ENCODE peak calls at places on chromosomes 2 and 18, in nine cellular contexts. L is glomerular endothelial cell, T is MV-4-11, I is HuH-7.5, P is WTC11, H is NCI-H2107, Q is NCI-H1105 treated with DMSO at 0.1 percent for 48 hours, O is NCI-H524, B is RWPE1. J is an unnamed sample.

GRCh38 chr18:12304351-12305210 is 3.5 kb upstream of the TUBB6 start:
- DNase-seq in L (no peak), I (no peak), B (peak), O (no peak), Q (peak), T (no peak), H (peak), P (no peak), J (no peak)

GRCh38 chr2:152406836-152407161 is 71.8 kb downstream of the FMNL2 start:
- DNase-seq in Q (no peak), P (no peak), L (no peak), I (no peak), H (no peak), B (no peak), O (no peak), T (no peak), J (no peak)

GRCh38 chr2:219595250-219595649 is 2.4 kb upstream of the STK11IP start:
- DNase-seq in B (no peak), T (peak), Q (no peak), H (no peak), L (no peak), I (no peak), P (no peak), O (no peak), J (no peak)

GRCh38 chr2:105497094-105497493 is 98.2 kb upstream of the FHL2 start:
- DNase-seq in I (no peak), T (no peak), H (no peak), Q (no peak), L (no peak), B (no peak), O (no peak), P (no peak), J (no peak)

GRCh38 chr18:34357944-34358580 is 133.3 kb upstream of the NOL4 start:
- DNase-seq in Q (no peak), T (no peak), O (no peak), I (no peak), B (no peak), L (no peak), H (no peak), P (no peak), J (no peak)

GRCh38 chr2:134173338-134174016 is 80.4 kb upstream of the MGAT5 start:
- DNase-seq in P (no peak), H (peak), I (no peak), Q (peak), O (peak), B (peak), L (no peak), T (no peak), J (no peak)

GRCh38 chr2:121284424-121285076 is 452 bp downstream of the TFCP2L1 start:
- DNase-seq in T (no peak), Q (peak), P (peak), B (no peak), L (no peak), O (peak), H (no peak), I (no peak), J (no peak)

GRCh38 chr2:150485114-150485870 is 2.2 kb downstream of the RND3 start:
- DNase-seq in Q (peak), I (peak), H (peak), P (peak), B (peak), T (no peak), L (no peak), O (peak), J (no peak)

GRCh38 chr2:24421668-24422067 is 61.3 kb upstream of the ITSN2 start:
- DNase-seq in Q (peak), I (peak), H (no peak), P (peak), O (peak), L (peak), T (peak), B (peak), J (peak)

GRCh38 chr2:150214626-150215025 is 272.8 kb downstream of the RND3 start:
- DNase-seq in B (no peak), P (no peak), Q (no peak), L (no peak), I (no peak), T (no peak), H (no peak), O (no peak), J (no peak)

GRCh38 chr2:25286025-25286400 is 55.7 kb downstream of the DNMT3A start:
- DNase-seq in O (no peak), P (no peak), L (no peak), B (no peak), I (no peak), T (peak), H (no peak), Q (no peak), J (peak)

GRCh38 chr2:198219292-198219691 is 414.9 kb downstream of the PLCL1 start:
- DNase-seq in P (no peak), L (no peak), T (no peak), Q (no peak), H (no peak), O (no peak), B (no peak), I (no peak), J (no peak)

GRCh38 chr2:237020086-237020485 is 65.6 kb upstream of the COPS8 start:
- DNase-seq in H (no peak), Q (no peak), P (no peak), I (no peak), T (no peak), L (no peak), O (no peak), B (no peak), J (no peak)

GRCh38 chr2:43055985-43056384 is 170.4 kb downstream of the ZFP36L2 start:
- DNase-seq in O (no peak), P (no peak), H (no peak), T (no peak), I (no peak), B (no peak), Q (no peak), L (no peak), J (no peak)

GRCh38 chr2:68365087-68365486 is at the start of gene PLEK:
- DNase-seq in T (peak), L (no peak), O (no peak), H (no peak), B (no peak), I (no peak), P (no peak), Q (no peak), J (peak)

GRCh38 chr2:239910851-239911629 is 114.1 kb downstream of the NDUFA10 start:
- DNase-seq in Q (no peak), O (no peak), L (no peak), P (no peak), B (no peak), T (peak), H (no peak), I (no peak), J (peak)

GRCh38 chr18:57431512-57432080 is 3.6 kb upstream of the ONECUT2 start:
- DNase-seq in Q (no peak), O (no peak), B (no peak), T (no peak), L (no peak), I (no peak), H (no peak), P (no peak), J (no peak)

GRCh38 chr2:47002480-47003381 is 87.1 kb upstream of the MCFD2 start:
- DNase-seq in T (peak), I (no peak), H (no peak), O (peak), L (no peak), B (peak), Q (no peak), P (no peak), J (no peak)

GRCh38 chr2:113157108-113157896 is 16.5 kb upstream of the PSD4 start:
- DNase-seq in Q (peak), O (peak), L (no peak), I (peak), P (peak), H (no peak), B (peak), T (no peak), J (no peak)

GRCh38 chr2:207073791-207074678 is 91.7 kb downstream of the KLF7 start:
- DNase-seq in T (no peak), H (peak), P (no peak), L (no peak), O (peak), I (no peak), B (no peak), Q (no peak), J (no peak)

GRCh38 chr18:55280515-55280914 is 307.5 kb downstream of the TCF4 start:
- DNase-seq in Q (peak), L (no peak), B (no peak), O (peak), I (no peak), H (peak), T (no peak), P (no peak), J (no peak)

GRCh38 chr2:88451647-88452150 is 794 bp downstream of the FOXI3 start:
- DNase-seq in Q (peak), L (no peak), P (peak), H (no peak), T (no peak), I (no peak), B (no peak), O (peak), J (no peak)

GRCh38 chr2:103669579-103669978 is 907.7 kb downstream of the TMEM182 start:
- DNase-seq in B (no peak), P (no peak), O (no peak), I (no peak), H (no peak), T (no peak), L (no peak), Q (no peak), J (no peak)

GRCh38 chr2:98507940-98508689 is 63.5 kb downstream of the INPP4A start:
- DNase-seq in O (no peak), Q (no peak), P (no peak), T (peak), H (no peak), I (no peak), B (no peak), L (no peak), J (no peak)

GRCh38 chr2:233469261-233470006 is 97.1 kb downstream of the USP40 start:
- DNase-seq in L (no peak), Q (no peak), H (no peak), T (no peak), O (no peak), P (no peak), I (no peak), B (no peak), J (no peak)

GRCh38 chr18:36461551-36461987 is 164.1 kb downstream of the FHOD3 start:
- DNase-seq in I (no peak), T (no peak), L (no peak), Q (no peak), P (no peak), O (no peak), H (no peak), B (no peak), J (no peak)

GRCh38 chr2:219571311-219572236 is at the start of gene OBSL1:
- DNase-seq in H (peak), L (no peak), T (peak), I (peak), Q (peak), B (peak), P (peak), O (peak), J (no peak)

GRCh38 chr18:12744103-12744502 is 41.3 kb downstream of the PSMG2 start:
- DNase-seq in H (no peak), B (peak), T (peak), L (peak), O (peak), Q (peak), P (no peak), I (peak), J (peak)

GRCh38 chr18:35999925-36000324 is 27.4 kb downstream of the RMP24 start:
- DNase-seq in P (no peak), H (no peak), Q (no peak), B (no peak), T (no peak), I (no peak), L (no peak), O (no peak), J (no peak)

GRCh38 chr2:189933911-189934399 is 128.6 kb downstream of the MSTN start:
- DNase-seq in O (no peak), H (no peak), Q (no peak), L (peak), T (no peak), P (no peak), B (peak), I (no peak), J (no peak)

GRCh38 chr2:137155351-137156104 is 390.2 kb downstream of the THSD7B start:
- DNase-seq in P (no peak), Q (no peak), B (peak), L (no peak), H (no peak), O (no peak), I (no peak), T (no peak), J (no peak)